ENCODE peak calls at places on chromosomes 16 and 17, in six cellular contexts. Y is left lung, Z is right atrium auricular region, N is C1 segment of cervical spinal cord, T is neuronal stem cell, U is retina. A is an unnamed sample.

GRCh38 chr17:17351901-17352781 is 49.0 kb downstream of the NT5M start:
- DNase-seq in Y (no peak), Z (peak), N (peak), U (peak), T (no peak), A (no peak)

GRCh38 chr17:16915752-16916556 is 56.0 kb downstream of the TNFRSF13B start:
- DNase-seq in N (peak), Y (peak), Z (peak), T (no peak), U (no peak), A (peak)

GRCh38 chr17:71921726-71922320 is 199.0 kb upstream of the SOX9 start:
- DNase-seq in Z (no peak), U (no peak), T (no peak), Y (no peak), N (no peak), A (no peak)

GRCh38 chr16:86823895-86824671 is 245.7 kb downstream of the FOXL1 start:
- DNase-seq in N (no peak), Z (no peak), U (no peak), Y (no peak), T (no peak), A (no peak)

GRCh38 chr17:65627892-65628622 is 66.6 kb upstream of the AXIN2 start:
- DNase-seq in Y (no peak), T (no peak), U (peak), Z (no peak), N (no peak), A (peak)

GRCh38 chr16:35176449-35176848 is 1717.0 kb downstream of the TP53TG3F start:
- DNase-seq in N (no peak), Y (no peak), U (no peak), T (no peak), Z (peak), A (peak)

GRCh38 chr16:68823401-68823800 is 19.9 kb upstream of the TANGO6 start:
- DNase-seq in Z (no peak), N (no peak), Y (no peak), T (no peak), U (no peak), A (no peak)

GRCh38 chr16:69941251-69942098 is 9.7 kb upstream of the CLEC18A start:
- DNase-seq in Z (no peak), N (no peak), T (no peak), U (no peak), Y (no peak), A (no peak)

GRCh38 chr16:81214745-81215166 is 23.7 kb upstream of the BCO1 start:
- DNase-seq in Y (no peak), T (no peak), Z (no peak), U (no peak), N (no peak), A (no peak)

GRCh38 chr16:81608515-81609209 is 164.1 kb downstream of the CMIP start:
- DNase-seq in Z (peak), N (no peak), Y (no peak), U (no peak), T (no peak), A (no peak)

GRCh38 chr17:28173071-28173561 is 130.6 kb downstream of the NLK start:
- DNase-seq in U (no peak), N (no peak), Z (no peak), Y (no peak), T (no peak), A (no peak)

GRCh38 chr16:47504599-47504998 is 43.5 kb downstream of the PHKB start:
- DNase-seq in Z (no peak), T (no peak), U (no peak), N (no peak), Y (no peak), A (no peak)

GRCh38 chr17:81523139-81524062 is 4.8 kb upstream of the FSCN2 start:
- DNase-seq in N (peak), Y (no peak), T (peak), U (peak), Z (no peak), A (no peak)

GRCh38 chr17:10278218-10278617 is 79.8 kb upstream of the GAS7 start:
- DNase-seq in Z (peak), T (no peak), N (no peak), U (no peak), Y (no peak), A (no peak)

GRCh38 chr17:64024781-64025731 is 4.6 kb upstream of the ICAM2 start:
- DNase-seq in Y (no peak), Z (no peak), N (no peak), T (no peak), U (peak), A (no peak)

GRCh38 chr17:47251421-47251940 is 2.1 kb upstream of the ITGB3 start:
- DNase-seq in Z (no peak), T (no peak), Y (no peak), N (no peak), U (no peak), A (no peak)

GRCh38 chr16:11768850-11769249 is 26.2 kb upstream of the TXNDC11 start:
- DNase-seq in Y (no peak), N (no peak), Z (no peak), T (no peak), U (no peak), A (no peak)

GRCh38 chr17:10072086-10072485 is 126.3 kb downstream of the GAS7 start:
- DNase-seq in N (no peak), T (no peak), U (no peak), Z (no peak), Y (no peak), A (no peak)

GRCh38 chr17:32494621-32495346 is 8.0 kb downstream of the CDK5R1 start:
- DNase-seq in N (peak), U (no peak), Z (no peak), Y (peak), T (no peak), A (no peak)

GRCh38 chr17:2724783-2725164 is 13.2 kb upstream of the CLUH start:
- DNase-seq in N (no peak), Z (no peak), U (peak), Y (no peak), T (peak), A (peak)

GRCh38 chr17:5595831-5596230 is 11.5 kb upstream of the NLRP1 start:
- DNase-seq in Z (no peak), T (no peak), U (no peak), Y (no peak), N (no peak), A (no peak)

GRCh38 chr16:68084504-68085258 is 489 bp upstream of the NFATC3 start:
- DNase-seq in Y (peak), T (peak), Z (peak), U (peak), N (peak), A (peak)

GRCh38 chr17:15255713-15256454 is 9.2 kb downstream of the PMP22 start:
- DNase-seq in U (no peak), Z (no peak), Y (no peak), T (no peak), N (no peak), A (no peak)

GRCh38 chr17:4679652-4680051 is 24.3 kb downstream of the PELP1 start:
- DNase-seq in N (no peak), Z (no peak), U (no peak), Y (no peak), T (no peak), A (no peak)

A was measured in left colon.